ENCODE peak calls at places on chromosomes 16 and 17, in eight cellular contexts. I is tibial nerve, S is prostate gland, P is heart left ventricle, Y is testis, F is body of pancreas, M is endothelial cell of umbilical vein, C is lower leg skin. N is an unnamed sample.

GRCh38 chr16:27243725-27244362 is 24.7 kb downstream of the NSMCE1 start:
- DNase-seq in I (no peak), S (no peak), P (no peak), Y (peak; percentile 10), F (no peak), M (no peak), C (no peak), N (no peak)

GRCh38 chr17:55641559-55642160 is 81.0 kb downstream of the TMEM100 start:
- DNase-seq in I (peak; percentile 54), S (peak; percentile 41), P (peak; percentile 61), Y (peak; percentile 80), F (peak; percentile 64), M (peak; percentile 77), C (peak; percentile 44), N (peak; percentile 13)

GRCh38 chr17:32265192-32265895 is at the start of gene RHBDL3:
- DNase-seq in I (no peak), S (no peak), P (no peak), Y (no peak), F (peak; percentile 41), M (no peak), C (no peak), N (no peak)

GRCh38 chr17:66753126-66753920 is 81.6 kb upstream of the CACNG5 start:
- DNase-seq in I (no peak), S (no peak), P (no peak), Y (no peak), F (no peak), M (no peak), C (no peak), N (no peak)

GRCh38 chr17:78966123-78966813 is 13.5 kb downstream of the LGALS3BP start:
- DNase-seq in I (no peak), S (no peak), P (no peak), Y (peak; percentile 77), F (no peak), M (no peak), C (no peak), N (no peak)

GRCh38 chr16:19898924-19899604 is 14.4 kb upstream of the GPRC5B start:
- DNase-seq in I (no peak), S (peak; percentile 39), P (no peak), Y (peak; percentile 83), F (peak; percentile 70), M (peak; percentile 55), C (peak; percentile 56), N (no peak)

GRCh38 chr16:58046936-58047335 is 21.4 kb downstream of the MMP15 start:
- DNase-seq in I (no peak), S (no peak), P (no peak), Y (no peak), F (no peak), M (no peak), C (no peak), N (no peak)

GRCh38 chr16:83843657-83844056 is 35.9 kb downstream of the HSBP1 start:
- DNase-seq in I (no peak), S (no peak), P (no peak), Y (no peak), F (no peak), M (no peak), C (no peak), N (peak; percentile 19)

GRCh38 chr17:44217738-44218343 is 1.6 kb downstream of the UBTF start:
- DNase-seq in I (no peak), S (no peak), P (no peak), Y (no peak), F (no peak), M (no peak), C (no peak), N (no peak)

GRCh38 chr17:67046398-67046797 is 2.0 kb downstream of the CACNG1 start:
- DNase-seq in I (no peak), S (no peak), P (no peak), Y (no peak), F (no peak), M (no peak), C (no peak), N (peak; percentile 98)

GRCh38 chr16:49918257-49918656 is 62.3 kb upstream of the ZNF423 start:
- DNase-seq in I (no peak), S (no peak), P (no peak), Y (peak; percentile 62), F (no peak), M (no peak), C (no peak), N (no peak)

GRCh38 chr16:68961778-68962402 is 118.6 kb downstream of the TANGO6 start:
- DNase-seq in I (no peak), S (no peak), P (no peak), Y (no peak), F (no peak), M (peak; percentile 84), C (no peak), N (no peak)

GRCh38 chr16:71671165-71671564 is 45.2 kb downstream of the MARVELD3 start:
- DNase-seq in I (no peak), S (no peak), P (no peak), Y (no peak), F (no peak), M (no peak), C (no peak), N (no peak)

DNA sequence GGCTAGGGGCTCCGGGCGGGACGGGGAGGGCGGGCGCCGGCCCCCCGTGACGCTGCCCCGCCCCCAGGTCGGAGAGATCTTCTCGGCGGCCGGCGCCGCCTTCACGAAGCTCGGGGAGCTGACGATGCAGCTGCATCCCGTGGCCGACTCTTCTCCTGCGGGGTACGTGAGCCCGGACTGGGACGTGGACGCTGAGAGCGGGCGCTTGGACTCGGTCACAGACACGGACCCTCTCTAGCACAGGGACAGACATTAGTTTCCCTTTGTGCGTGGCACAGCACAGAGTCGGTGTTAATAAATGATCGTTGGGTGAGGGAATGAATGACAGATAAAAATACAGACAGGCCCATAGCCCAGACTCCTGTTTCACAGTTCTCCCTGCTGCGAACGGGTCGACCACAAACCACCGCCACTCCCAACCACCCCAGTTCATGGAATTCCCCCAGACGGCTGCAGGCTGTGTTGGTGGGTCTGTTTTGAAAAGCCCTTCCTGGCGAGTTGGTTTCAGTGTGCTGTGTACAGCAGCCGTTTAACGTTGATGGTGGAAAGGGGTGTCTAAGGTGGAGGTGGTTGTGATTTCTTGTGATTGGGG is 2.7 kb downstream of the RNASEK start:
- DNase-seq in I (no peak), S (no peak), P (no peak), Y (no peak), F (no peak), M (no peak), C (peak; percentile 29), N (no peak)
- TF ChIP-seq POLR2A in I (peak; percentile 63), S (peak; percentile 55), P (peak; percentile 70), Y (peak; percentile 30), F (no peak), M (peak; percentile 84), C (no peak), N (peak; percentile 17)

DNA sequence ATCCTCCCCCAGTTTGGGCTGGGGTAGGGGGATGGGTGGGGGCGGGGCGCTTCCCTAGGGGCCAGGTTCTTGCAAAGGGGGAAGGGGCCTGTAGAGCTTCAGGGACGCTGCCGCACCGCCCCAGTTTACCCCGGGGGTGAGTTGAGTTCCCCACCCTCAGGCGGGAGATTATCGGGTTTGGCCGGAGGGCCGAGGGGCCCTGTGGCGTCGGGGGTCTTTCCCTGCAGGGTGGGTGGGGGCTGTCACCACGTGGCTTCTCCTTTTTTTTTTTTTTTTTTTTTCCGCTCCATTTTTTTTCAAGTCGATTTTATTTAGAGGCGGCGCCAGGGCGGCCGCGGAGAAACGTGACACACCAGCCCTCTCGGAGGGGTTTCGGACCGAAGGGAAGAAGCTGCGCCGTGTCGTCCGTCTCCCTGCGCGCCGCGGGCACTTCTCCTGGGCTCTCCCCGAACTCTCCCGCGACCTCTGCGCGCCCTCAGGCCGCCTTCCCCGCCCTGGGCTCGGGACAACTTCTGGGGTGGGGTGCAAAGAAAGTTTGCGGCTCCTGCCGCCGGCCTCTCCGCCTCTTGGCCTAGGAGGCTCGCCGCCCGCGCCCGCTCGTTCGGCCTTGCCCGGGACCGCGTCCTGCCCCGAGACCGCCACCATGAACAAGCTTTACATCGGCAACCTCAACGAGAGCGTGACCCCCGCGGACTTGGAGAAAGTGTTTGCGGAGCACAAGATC is at the start of gene IGF2BP1:
- DNase-seq in I (no peak), S (no peak), P (no peak), Y (no peak), F (no peak), M (peak; percentile 80), C (no peak), N (no peak)
- TF ChIP-seq POLR2A in I (no peak), S (no peak), P (no peak), Y (no peak), F (no peak), M (no peak), C (no peak), N (no peak)

GRCh38 chr17:42574463-42574862 is 3.1 kb downstream of the PSMC3IP start:
- DNase-seq in I (no peak), S (no peak), P (no peak), Y (no peak), F (no peak), M (no peak), C (no peak), N (no peak)

GRCh38 chr17:42578282-42578869 is 847 bp upstream of the PSMC3IP start:
- DNase-seq in I (peak; percentile 69), S (peak; percentile 69), P (peak; percentile 76), Y (peak; percentile 84), F (peak; percentile 87), M (peak; percentile 80), C (peak; percentile 72), N (peak; percentile 44)

GRCh38 chr17:42577140-42577531 is 393 bp downstream of the PSMC3IP start:
- DNase-seq in I (no peak), S (no peak), P (no peak), Y (no peak), F (no peak), M (no peak), C (no peak), N (no peak)

GRCh38 chr17:42579794-42580551 is 2.4 kb upstream of the PSMC3IP start:
- DNase-seq in I (no peak), S (no peak), P (peak; percentile 26), Y (no peak), F (no peak), M (no peak), C (no peak), N (no peak)

GRCh38 chr17:42577532-42578281 is at the start of gene PSMC3IP:
- DNase-seq in I (peak; percentile 91), S (peak; percentile 95), P (peak; percentile 96), Y (peak; percentile 97), F (peak; percentile 95), M (peak; percentile 96), C (peak; percentile 95), N (peak; percentile 94)
- TF ChIP-seq POLR2A in I (peak; percentile 73), S (peak; percentile 69), P (peak; percentile 86), Y (no peak), F (peak; percentile 76), M (peak; percentile 69), C (no peak), N (peak; percentile 65)

DNA sequence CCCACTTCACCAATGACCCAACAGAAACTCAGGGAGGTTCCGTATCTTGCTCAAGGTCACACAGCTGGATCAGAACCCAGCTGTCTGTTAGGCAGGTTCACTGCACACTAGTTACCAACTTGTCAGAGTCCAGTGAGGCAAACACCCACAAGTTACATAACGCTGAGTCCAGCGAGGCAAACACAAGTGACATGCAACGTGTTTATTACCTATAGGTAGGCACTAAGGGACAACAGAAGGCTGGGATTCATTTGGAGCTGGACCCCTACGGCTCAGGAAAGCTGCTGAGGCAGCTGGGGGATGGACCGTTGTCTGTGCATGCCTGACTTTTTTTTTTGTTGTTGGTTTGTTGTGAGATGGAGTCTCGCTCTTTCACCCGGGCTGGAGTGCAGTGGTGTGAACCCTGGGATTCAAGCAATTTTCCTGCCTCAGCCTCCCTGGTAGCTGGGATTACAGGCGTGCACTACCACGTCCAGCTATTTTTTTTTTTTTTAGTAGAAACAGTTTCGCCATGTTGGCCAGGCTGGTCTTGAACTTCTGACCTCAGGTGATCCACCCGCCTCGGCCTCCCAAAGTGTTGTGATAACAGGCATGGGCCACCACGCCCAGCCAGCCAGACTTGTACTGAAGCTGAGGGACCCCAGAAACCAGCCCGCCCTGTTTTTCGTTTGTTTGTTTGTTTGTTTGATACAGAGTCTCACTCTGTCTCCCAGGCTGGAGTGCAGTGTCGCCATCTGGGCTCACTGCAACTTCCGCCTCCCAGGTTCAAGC is 1.9 kb upstream of the RSAD1 start:
- DNase-seq in I (no peak), S (no peak), P (no peak), Y (no peak), F (peak; percentile 75), M (no peak), C (no peak), N (no peak)
- TF ChIP-seq POLR2A in I (no peak), S (no peak), P (no peak), Y (no peak), F (peak; percentile 38), M (no peak), C (no peak), N (no peak)